ENCODE peak calls at places on chromosomes 1 and 21, in seven cellular contexts. One of them, this sample, is unnamed.

GRCh38 chr1:116119876-116120275 is 8.7 kb downstream of the MAB21L3 start:
- DNase-seq in substantia nigra: no peak
- DNase-seq in epithelial cell of prostate: no peak
- DNase-seq in upper lobe of left lung: no peak
- DNase-seq in fibroblast of lung: no peak
- DNase-seq in caudate nucleus: no peak
- DNase-seq in suprapubic skin: no peak
- DNase-seq in this sample: no peak

GRCh38 chr1:9239622-9240401 is 5.2 kb downstream of the H6PD start:
- DNase-seq in substantia nigra: no peak
- DNase-seq in epithelial cell of prostate: no peak
- DNase-seq in upper lobe of left lung: peak; percentile 82
- DNase-seq in fibroblast of lung: peak; percentile 60
- DNase-seq in caudate nucleus: no peak
- DNase-seq in suprapubic skin: no peak
- DNase-seq in this sample: peak; percentile 67

GRCh38 chr1:40810915-40811314 is 27.3 kb downstream of the KCNQ4 start:
- DNase-seq in substantia nigra: no peak
- DNase-seq in epithelial cell of prostate: no peak
- DNase-seq in upper lobe of left lung: no peak
- DNase-seq in fibroblast of lung: no peak
- DNase-seq in caudate nucleus: no peak
- DNase-seq in suprapubic skin: no peak
- DNase-seq in this sample: no peak

GRCh38 chr1:63951076-63951946 is 177.5 kb downstream of the ROR1 start:
- DNase-seq in substantia nigra: no peak
- DNase-seq in epithelial cell of prostate: no peak
- DNase-seq in upper lobe of left lung: no peak
- DNase-seq in fibroblast of lung: no peak
- DNase-seq in caudate nucleus: no peak
- DNase-seq in suprapubic skin: no peak
- DNase-seq in this sample: no peak

GRCh38 chr1:243473281-243474210 is 217.7 kb downstream of the SDCCAG8 start:
- DNase-seq in substantia nigra: no peak
- DNase-seq in epithelial cell of prostate: peak; percentile 20
- DNase-seq in upper lobe of left lung: no peak
- DNase-seq in fibroblast of lung: peak; percentile 74
- DNase-seq in caudate nucleus: no peak
- DNase-seq in suprapubic skin: no peak
- DNase-seq in this sample: no peak

GRCh38 chr1:116503535-116504307 is 67.1 kb downstream of the CD58 start:
- DNase-seq in substantia nigra: no peak
- DNase-seq in epithelial cell of prostate: no peak
- DNase-seq in upper lobe of left lung: no peak
- DNase-seq in fibroblast of lung: no peak
- DNase-seq in caudate nucleus: no peak
- DNase-seq in suprapubic skin: no peak
- DNase-seq in this sample: no peak

GRCh38 chr1:109133815-109134214 is 19.9 kb downstream of the ELAPOR1 start:
- DNase-seq in substantia nigra: no peak
- DNase-seq in epithelial cell of prostate: no peak
- DNase-seq in upper lobe of left lung: peak; percentile 78
- DNase-seq in fibroblast of lung: no peak
- DNase-seq in caudate nucleus: peak; percentile 6
- DNase-seq in suprapubic skin: no peak
- DNase-seq in this sample: no peak

GRCh38 chr1:78005755-78006154 is 1.0 kb downstream of the DNAJB4 start:
- DNase-seq in substantia nigra: no peak
- DNase-seq in epithelial cell of prostate: peak; percentile 6
- DNase-seq in upper lobe of left lung: no peak
- DNase-seq in fibroblast of lung: peak; percentile 97
- DNase-seq in caudate nucleus: no peak
- DNase-seq in suprapubic skin: no peak
- DNase-seq in this sample: peak; percentile 28

GRCh38 chr1:94535879-94536278 is 5.7 kb downstream of the F3 start:
- DNase-seq in substantia nigra: no peak
- DNase-seq in epithelial cell of prostate: no peak
- DNase-seq in upper lobe of left lung: no peak
- DNase-seq in fibroblast of lung: no peak
- DNase-seq in caudate nucleus: no peak
- DNase-seq in suprapubic skin: no peak
- DNase-seq in this sample: no peak

DNA sequence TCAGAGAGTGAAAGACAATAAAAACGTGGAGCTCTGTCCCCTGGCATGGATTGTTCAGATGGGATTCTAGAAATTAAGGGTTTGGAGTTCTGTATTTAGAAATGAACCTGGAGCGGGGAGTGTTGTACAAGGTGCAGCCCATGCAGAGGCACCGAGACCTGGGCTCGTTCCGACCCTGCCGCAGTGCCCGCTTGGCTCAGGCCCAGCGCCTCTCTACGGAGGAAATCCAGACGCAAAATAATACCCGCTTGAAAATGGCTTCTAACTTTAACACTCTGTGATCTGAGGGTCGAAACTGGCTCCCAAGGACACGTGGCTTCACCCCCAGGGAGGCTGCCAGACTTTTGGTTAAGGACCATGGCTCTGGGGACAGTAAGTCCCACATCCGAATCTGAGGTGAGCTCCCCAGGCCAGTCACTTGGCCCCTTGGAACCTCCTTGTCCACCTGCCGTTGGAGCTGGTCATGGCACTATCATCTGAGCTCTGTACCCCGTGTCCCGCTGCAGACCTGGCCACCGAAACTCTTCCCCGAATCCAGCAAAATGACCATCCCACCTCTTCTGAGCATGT is 68.5 kb upstream of the FAM3B start:
- DNase-seq in substantia nigra: no peak
- DNase-seq in epithelial cell of prostate: no peak
- DNase-seq in upper lobe of left lung: no peak
- DNase-seq in fibroblast of lung: no peak
- DNase-seq in caudate nucleus: no peak
- DNase-seq in suprapubic skin: no peak
- DNase-seq in this sample: no peak
- H3K27ac ChIP-seq in substantia nigra: no peak overlapping the region
- H3K27ac ChIP-seq in epithelial cell of prostate: no peak overlapping the region
- H3K27ac ChIP-seq in upper lobe of left lung: no peak overlapping the region
- H3K27ac ChIP-seq in fibroblast of lung: no peak overlapping the region
- H3K27ac ChIP-seq in caudate nucleus: no peak overlapping the region
- H3K27ac ChIP-seq in suprapubic skin: no peak overlapping the region
- H3K27ac ChIP-seq in this sample: no peak overlapping the region

GRCh38 chr1:151060241-151061011 is at the start of gene MLLT11:
- DNase-seq in substantia nigra: no peak
- DNase-seq in epithelial cell of prostate: no peak
- DNase-seq in upper lobe of left lung: no peak
- DNase-seq in fibroblast of lung: peak; percentile 58
- DNase-seq in caudate nucleus: peak; percentile 43
- DNase-seq in suprapubic skin: no peak
- DNase-seq in this sample: peak; percentile 63
- H3K27ac ChIP-seq in substantia nigra: peak within 1 kb of the TSS; percentile 99
- H3K27ac ChIP-seq in epithelial cell of prostate: peak within 1 kb of the TSS; percentile 97
- H3K27ac ChIP-seq in upper lobe of left lung: peak within 1 kb of the TSS; percentile 89
- H3K27ac ChIP-seq in fibroblast of lung: peak within 1 kb of the TSS; percentile 86
- H3K27ac ChIP-seq in caudate nucleus: peak within 1 kb of the TSS; percentile 92
- H3K27ac ChIP-seq in suprapubic skin: peak within 1 kb of the TSS; percentile 95
- H3K27ac ChIP-seq in this sample: peak within 1 kb of the TSS; percentile 72

DNA sequence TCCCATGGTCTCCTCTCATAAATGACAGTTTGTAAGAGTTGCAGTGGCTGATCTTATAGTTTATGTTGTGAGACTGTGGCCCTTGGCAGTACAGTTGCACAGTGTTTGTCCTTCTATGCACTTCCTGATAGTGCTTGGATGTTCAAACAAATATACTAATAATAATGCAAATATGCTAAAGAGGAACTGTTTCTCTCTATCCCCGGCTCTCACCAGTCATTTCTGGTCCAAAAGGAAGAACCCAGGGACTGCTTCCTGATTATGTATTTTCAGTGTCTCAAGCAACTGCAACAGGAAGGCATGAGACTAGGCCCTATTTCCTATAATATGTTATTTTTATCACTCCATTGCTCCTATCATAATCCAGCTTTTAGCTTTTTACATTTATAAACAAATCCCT is 17.0 kb upstream of the SUCO start:
- DNase-seq in substantia nigra: no peak
- DNase-seq in epithelial cell of prostate: no peak
- DNase-seq in upper lobe of left lung: no peak
- DNase-seq in fibroblast of lung: no peak
- DNase-seq in caudate nucleus: no peak
- DNase-seq in suprapubic skin: no peak
- DNase-seq in this sample: no peak
- H3K27ac ChIP-seq in substantia nigra: no peak overlapping the region
- H3K27ac ChIP-seq in epithelial cell of prostate: no peak overlapping the region
- H3K27ac ChIP-seq in upper lobe of left lung: no peak overlapping the region
- H3K27ac ChIP-seq in fibroblast of lung: no peak overlapping the region
- H3K27ac ChIP-seq in caudate nucleus: no peak overlapping the region
- H3K27ac ChIP-seq in suprapubic skin: no peak overlapping the region
- H3K27ac ChIP-seq in this sample: no peak overlapping the region

DNA sequence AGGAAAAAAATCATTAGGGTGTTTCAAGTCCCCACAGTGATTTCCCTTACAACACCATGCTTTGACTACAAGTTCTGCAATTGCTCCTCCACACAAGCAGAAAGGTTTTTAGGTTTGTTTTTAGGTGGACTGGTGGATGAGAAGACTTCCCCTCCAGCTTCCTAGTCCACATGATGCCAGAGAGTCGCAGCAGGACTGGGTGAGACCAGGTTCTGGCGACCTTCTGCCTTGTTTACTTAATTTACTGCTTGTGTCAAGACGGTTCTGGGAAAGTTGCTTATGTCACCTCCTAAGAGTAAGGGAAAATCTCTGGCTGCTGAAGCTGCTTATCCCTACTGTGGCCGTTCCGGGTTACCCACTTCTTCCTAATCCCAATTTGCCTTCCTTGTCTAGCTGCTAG is 76.4 kb downstream of the GLUL start:
- DNase-seq in substantia nigra: no peak
- DNase-seq in epithelial cell of prostate: no peak
- DNase-seq in upper lobe of left lung: no peak
- DNase-seq in fibroblast of lung: no peak
- DNase-seq in caudate nucleus: no peak
- DNase-seq in suprapubic skin: no peak
- DNase-seq in this sample: no peak
- H3K27ac ChIP-seq in substantia nigra: no peak overlapping the region
- H3K27ac ChIP-seq in epithelial cell of prostate: no peak overlapping the region
- H3K27ac ChIP-seq in upper lobe of left lung: no peak overlapping the region
- H3K27ac ChIP-seq in fibroblast of lung: no peak overlapping the region
- H3K27ac ChIP-seq in caudate nucleus: no peak overlapping the region
- H3K27ac ChIP-seq in suprapubic skin: no peak overlapping the region
- H3K27ac ChIP-seq in this sample: no peak overlapping the region

GRCh38 chr1:6347641-6348487 is 45.7 kb downstream of the ACOT7 start:
- DNase-seq in substantia nigra: no peak
- DNase-seq in epithelial cell of prostate: no peak
- DNase-seq in upper lobe of left lung: no peak
- DNase-seq in fibroblast of lung: peak; percentile 39
- DNase-seq in caudate nucleus: no peak
- DNase-seq in suprapubic skin: no peak
- DNase-seq in this sample: no peak

GRCh38 chr1:6351480-6352137 is 42.0 kb downstream of the ACOT7 start:
- DNase-seq in substantia nigra: no peak
- DNase-seq in epithelial cell of prostate: no peak
- DNase-seq in upper lobe of left lung: no peak
- DNase-seq in fibroblast of lung: no peak
- DNase-seq in caudate nucleus: no peak
- DNase-seq in suprapubic skin: no peak
- DNase-seq in this sample: no peak

GRCh38 chr1:6349254-6349943 is 44.2 kb downstream of the ACOT7 start:
- DNase-seq in substantia nigra: no peak
- DNase-seq in epithelial cell of prostate: no peak
- DNase-seq in upper lobe of left lung: no peak
- DNase-seq in fibroblast of lung: no peak
- DNase-seq in caudate nucleus: no peak
- DNase-seq in suprapubic skin: no peak
- DNase-seq in this sample: no peak

GRCh38 chr1:6350416-6351088 is 43.0 kb downstream of the ACOT7 start:
- DNase-seq in substantia nigra: peak; percentile 18
- DNase-seq in epithelial cell of prostate: peak; percentile 80
- DNase-seq in upper lobe of left lung: peak; percentile 66
- DNase-seq in fibroblast of lung: no peak
- DNase-seq in caudate nucleus: no peak
- DNase-seq in suprapubic skin: no peak
- DNase-seq in this sample: no peak

GRCh38 chr1:6348511-6349191 is 44.9 kb downstream of the ACOT7 start:
- DNase-seq in substantia nigra: no peak
- DNase-seq in epithelial cell of prostate: no peak
- DNase-seq in upper lobe of left lung: peak; percentile 51
- DNase-seq in fibroblast of lung: peak; percentile 15
- DNase-seq in caudate nucleus: no peak
- DNase-seq in suprapubic skin: no peak
- DNase-seq in this sample: no peak
- H3K27ac ChIP-seq in substantia nigra: peak overlapping the region; percentile 26
- H3K27ac ChIP-seq in epithelial cell of prostate: peak overlapping the region; percentile 92
- H3K27ac ChIP-seq in upper lobe of left lung: peak overlapping the region; percentile 51
- H3K27ac ChIP-seq in fibroblast of lung: peak overlapping the region; percentile 34
- H3K27ac ChIP-seq in caudate nucleus: no peak overlapping the region
- H3K27ac ChIP-seq in suprapubic skin: no peak overlapping the region
- H3K27ac ChIP-seq in this sample: no peak overlapping the region

DNA sequence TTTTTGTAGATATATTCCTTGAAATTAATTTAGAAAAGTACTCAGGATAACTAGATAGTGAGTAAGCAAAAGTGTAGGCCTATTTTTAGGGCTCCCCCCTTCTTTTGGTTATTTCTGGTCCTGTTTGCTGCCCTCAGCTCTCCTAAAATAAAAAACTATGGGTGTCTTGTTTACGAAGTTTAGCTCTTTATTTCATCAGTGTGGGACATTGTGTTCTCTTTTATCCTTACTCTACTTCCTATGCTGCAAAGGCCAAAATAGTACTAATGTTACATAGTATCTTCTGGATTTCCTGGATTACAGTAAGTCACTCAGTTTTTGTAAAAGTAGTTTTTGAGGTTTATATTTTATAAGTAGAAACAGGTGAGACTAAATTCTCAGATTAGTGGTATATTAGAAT is 15.4 kb downstream of the CEP350 start:
- DNase-seq in substantia nigra: no peak
- DNase-seq in epithelial cell of prostate: no peak
- DNase-seq in upper lobe of left lung: no peak
- DNase-seq in fibroblast of lung: peak; percentile 63
- DNase-seq in caudate nucleus: no peak
- DNase-seq in suprapubic skin: no peak
- DNase-seq in this sample: no peak
- H3K27ac ChIP-seq in substantia nigra: peak overlapping the region; percentile 6
- H3K27ac ChIP-seq in epithelial cell of prostate: no peak overlapping the region
- H3K27ac ChIP-seq in upper lobe of left lung: peak overlapping the region; percentile 59
- H3K27ac ChIP-seq in fibroblast of lung: no peak overlapping the region
- H3K27ac ChIP-seq in caudate nucleus: peak overlapping the region; percentile 49
- H3K27ac ChIP-seq in suprapubic skin: peak overlapping the region; percentile 87
- H3K27ac ChIP-seq in this sample: peak overlapping the region; percentile 17

GRCh38 chr1:228868731-228869024 is 133.4 kb downstream of the RHOU start:
- DNase-seq in substantia nigra: no peak
- DNase-seq in epithelial cell of prostate: no peak
- DNase-seq in upper lobe of left lung: no peak
- DNase-seq in fibroblast of lung: no peak
- DNase-seq in caudate nucleus: no peak
- DNase-seq in suprapubic skin: no peak
- DNase-seq in this sample: no peak

GRCh38 chr1:228871314-228872061 is 136.2 kb downstream of the RHOU start:
- DNase-seq in substantia nigra: no peak
- DNase-seq in epithelial cell of prostate: no peak
- DNase-seq in upper lobe of left lung: no peak
- DNase-seq in fibroblast of lung: peak; percentile 22
- DNase-seq in caudate nucleus: no peak
- DNase-seq in suprapubic skin: no peak
- DNase-seq in this sample: no peak

GRCh38 chr1:228872080-228872479 is 136.8 kb downstream of the RHOU start:
- DNase-seq in substantia nigra: no peak
- DNase-seq in epithelial cell of prostate: no peak
- DNase-seq in upper lobe of left lung: no peak
- DNase-seq in fibroblast of lung: no peak
- DNase-seq in caudate nucleus: no peak
- DNase-seq in suprapubic skin: no peak
- DNase-seq in this sample: no peak

GRCh38 chr1:228869312-228869824 is 134.1 kb downstream of the RHOU start:
- DNase-seq in substantia nigra: no peak
- DNase-seq in epithelial cell of prostate: no peak
- DNase-seq in upper lobe of left lung: no peak
- DNase-seq in fibroblast of lung: no peak
- DNase-seq in caudate nucleus: no peak
- DNase-seq in suprapubic skin: no peak
- DNase-seq in this sample: no peak

GRCh38 chr1:228870041-228870713 is 134.9 kb downstream of the RHOU start:
- DNase-seq in substantia nigra: no peak
- DNase-seq in epithelial cell of prostate: no peak
- DNase-seq in upper lobe of left lung: no peak
- DNase-seq in fibroblast of lung: peak; percentile 18
- DNase-seq in caudate nucleus: no peak
- DNase-seq in suprapubic skin: no peak
- DNase-seq in this sample: no peak
- H3K27ac ChIP-seq in substantia nigra: peak overlapping the region; percentile 56
- H3K27ac ChIP-seq in epithelial cell of prostate: no peak overlapping the region
- H3K27ac ChIP-seq in upper lobe of left lung: no peak overlapping the region
- H3K27ac ChIP-seq in fibroblast of lung: no peak overlapping the region
- H3K27ac ChIP-seq in caudate nucleus: peak overlapping the region; percentile 60
- H3K27ac ChIP-seq in suprapubic skin: no peak overlapping the region
- H3K27ac ChIP-seq in this sample: no peak overlapping the region